ENCODE peak calls at places on chromosomes 13 and 19, in seven cellular contexts. G, W, N, O, H, C and B are unnamed samples.

GRCh38 chr19:35585844-35586243 is at the start of gene PMIS2:
- DNase-seq in C (peak; percentile 6), O (no peak), G (no peak), H (no peak), W (no peak), N (no peak), B (no peak)

GRCh38 chr19:14385492-14385891 is 4.2 kb downstream of the ADGRE5 start:
- DNase-seq in O (no peak), G (no peak), H (no peak), N (no peak), C (no peak), W (no peak), B (no peak)

GRCh38 chr19:35975608-35976214 is 19.3 kb upstream of the SDHAF1 start:
- DNase-seq in C (no peak), O (no peak), N (no peak), H (no peak), G (no peak), W (peak; percentile 33), B (peak; percentile 22)

GRCh38 chr13:27203854-27204253 is 32.2 kb upstream of the USP12 start:
- DNase-seq in G (no peak), C (no peak), O (no peak), N (no peak), W (no peak), H (no peak), B (no peak)

GRCh38 chr19:58559275-58560006 is 1.0 kb upstream of the UBE2M start:
- DNase-seq in H (no peak), G (no peak), N (peak; percentile 89), C (peak; percentile 48), O (peak; percentile 74), W (peak; percentile 86), B (no peak)

GRCh38 chr13:59446391-59446790 is 717.3 kb downstream of the DIAPH3 start:
- DNase-seq in C (no peak), N (no peak), O (no peak), H (no peak), W (no peak), G (no peak), B (no peak)

GRCh38 chr19:48121909-48122371 is 11.3 kb upstream of the PLA2G4C start:
- DNase-seq in N (no peak), G (no peak), H (no peak), C (no peak), W (no peak), O (no peak), B (no peak)

GRCh38 chr13:23856008-23856750 is 33.0 kb downstream of the MIPEP start:
- DNase-seq in C (no peak), N (no peak), H (no peak), W (no peak), O (no peak), G (no peak), B (no peak)

GRCh38 chr19:33412617-33413425 is 39.3 kb downstream of the CEBPG start:
- DNase-seq in C (no peak), N (no peak), G (no peak), O (no peak), H (no peak), W (no peak), B (no peak)